ENCODE peak calls at places on chromosome 2, in five cellular contexts. I is sigmoid colon, G is iPS DF 19.7, W is HFFc6, O is left lung. N is an unnamed sample.

GRCh38 chr2:46350030-46350699 is 53.0 kb downstream of the EPAS1 start:
- DNase-seq in G (no peak), O (no peak), W (no peak), I (no peak), N (no peak)

GRCh38 chr2:207223051-207223450 is 57.3 kb upstream of the KLF7 start:
- DNase-seq in O (no peak), G (no peak), W (peak), I (no peak), N (no peak)

GRCh38 chr2:949384-949893 is 1.2 kb upstream of the SNTG2 start:
- DNase-seq in G (no peak), I (no peak), O (no peak), W (no peak), N (no peak)

GRCh38 chr2:221097568-221097915 is 474.6 kb downstream of the EPHA4 start:
- DNase-seq in W (peak), I (no peak), G (no peak), O (no peak), N (no peak)

GRCh38 chr2:239461551-239462515 is 61.0 kb upstream of the HDAC4 start:
- DNase-seq in W (no peak), I (peak), O (no peak), G (no peak), N (no peak)

GRCh38 chr2:9488583-9489547 is 14.5 kb downstream of the IAH1 start:
- DNase-seq in G (no peak), O (no peak), I (no peak), W (peak), N (no peak)

GRCh38 chr2:141392517-141393213 is 738.2 kb downstream of the LRP1B start:
- DNase-seq in G (no peak), O (no peak), I (no peak), W (peak), N (no peak)

GRCh38 chr2:85674417-85674816 is 6.4 kb upstream of the SFTPB start:
- DNase-seq in I (peak), O (no peak), W (no peak), G (no peak), N (no peak)

GRCh38 chr2:11687736-11688135 is 17.7 kb upstream of the NTSR2 start:
- DNase-seq in O (no peak), W (no peak), G (no peak), I (no peak), N (no peak)

GRCh38 chr2:232870002-232870765 is at the start of gene SNORC:
- DNase-seq in W (no peak), I (peak), O (no peak), G (no peak), N (no peak)

GRCh38 chr2:9594361-9595063 is 36.3 kb downstream of the YWHAQ start:
- DNase-seq in O (no peak), W (peak), G (no peak), I (peak), N (no peak)

GRCh38 chr2:179226203-179226960 is 38.2 kb downstream of the SESTD1 start:
- DNase-seq in O (no peak), W (no peak), I (no peak), G (no peak), N (no peak)

GRCh38 chr2:121635371-121635770 is 13.9 kb downstream of the CLASP1 start:
- DNase-seq in W (no peak), O (no peak), G (no peak), I (no peak), N (no peak)

GRCh38 chr2:117785740-117786139 is 28.8 kb upstream of the DDX18 start:
- DNase-seq in I (no peak), W (peak), O (no peak), G (peak), N (peak)

GRCh38 chr2:122856696-122857095 is 1101.2 kb downstream of the TSN start:
- DNase-seq in I (no peak), W (no peak), G (no peak), O (no peak), N (no peak)

GRCh38 chr2:113967272-113967671 is 77.4 kb downstream of the ACTR3 start:
- DNase-seq in O (no peak), W (no peak), I (no peak), G (no peak), N (no peak)

GRCh38 chr2:154588838-154589237 is 109.7 kb upstream of the KCNJ3 start:
- DNase-seq in I (no peak), O (no peak), G (no peak), W (no peak), N (no peak)

GRCh38 chr2:149019768-149020167 is 18.7 kb upstream of the LYPD6B start:
- DNase-seq in O (no peak), G (no peak), I (no peak), W (no peak), N (no peak)

GRCh38 chr2:112276954-112277353 is 1.6 kb downstream of the ZC3H6 start:
- DNase-seq in O (no peak), I (no peak), W (no peak), G (no peak), N (no peak)

GRCh38 chr2:64338910-64339500 is 115.0 kb upstream of the LGALSL start:
- DNase-seq in I (no peak), G (no peak), W (no peak), O (no peak), N (no peak)

GRCh38 chr2:186129767-186130581 is 356.1 kb upstream of the ZC3H15 start:
- DNase-seq in I (no peak), O (no peak), G (no peak), W (no peak), N (no peak)

GRCh38 chr2:69291004-69291650 is 95.9 kb downstream of the GFPT1 start:
- DNase-seq in G (no peak), W (peak), O (no peak), I (no peak), N (no peak)

GRCh38 chr2:163778045-163778753 is 42.4 kb upstream of the FIGN start:
- DNase-seq in I (no peak), G (no peak), W (peak), O (peak), N (no peak)

N was measured in CD4-positive, CD25-positive, alpha-beta regulatory T cell.